ENCODE peak calls at places on chromosomes 4 and X, in ten cellular contexts. One of them, this sample, is unnamed.
A peak's percentile ranks its signal among the peaks of the same experiment; 100 is the strongest.

GRCh38 chr4:76407440-76408119 is 13.4 kb downstream of the CCDC158 start:
- DNase-seq in WTC11: no peak
- DNase-seq in C1 segment of cervical spinal cord: no peak
- DNase-seq in progenitor cell of endocrine pancreas: no peak
- DNase-seq in skeletal muscle cell: no peak
- DNase-seq in HepG2: no peak
- DNase-seq in cardiac septum: no peak
- DNase-seq in mammary epithelial cell: peak; percentile 59
- DNase-seq in mucosa of gallbladder: no peak
- DNase-seq in BE2C: no peak
- DNase-seq in this sample: no peak

GRCh38 chrX:111447298-111447697 is 35.3 kb upstream of the DCX start:
- DNase-seq in BE2C: peak; percentile 65
- DNase-seq in mammary epithelial cell: no peak
- DNase-seq in WTC11: peak; percentile 41
- DNase-seq in skeletal muscle cell: no peak
- DNase-seq in C1 segment of cervical spinal cord: no peak
- DNase-seq in cardiac septum: no peak
- DNase-seq in HepG2: peak; percentile 2
- DNase-seq in progenitor cell of endocrine pancreas: peak; percentile 9
- DNase-seq in mucosa of gallbladder: peak; percentile 16
- DNase-seq in this sample: no peak

GRCh38 chr4:23455482-23455881 is 434.4 kb downstream of the PPARGC1A start:
- DNase-seq in cardiac septum: no peak
- DNase-seq in HepG2: peak; percentile 1
- DNase-seq in progenitor cell of endocrine pancreas: no peak
- DNase-seq in WTC11: peak; percentile 24
- DNase-seq in C1 segment of cervical spinal cord: no peak
- DNase-seq in mucosa of gallbladder: peak; percentile 16
- DNase-seq in mammary epithelial cell: no peak
- DNase-seq in BE2C: no peak
- DNase-seq in skeletal muscle cell: no peak
- DNase-seq in this sample: no peak

GRCh38 chr4:182764137-182764536 is 153.0 kb downstream of the DCTD start:
- DNase-seq in cardiac septum: no peak
- DNase-seq in HepG2: no peak
- DNase-seq in skeletal muscle cell: no peak
- DNase-seq in C1 segment of cervical spinal cord: no peak
- DNase-seq in progenitor cell of endocrine pancreas: no peak
- DNase-seq in BE2C: no peak
- DNase-seq in mammary epithelial cell: no peak
- DNase-seq in WTC11: no peak
- DNase-seq in mucosa of gallbladder: no peak
- DNase-seq in this sample: no peak

GRCh38 chr4:173013232-173013932 is 155.2 kb upstream of the GALNT7 start:
- DNase-seq in C1 segment of cervical spinal cord: peak; percentile 19
- DNase-seq in BE2C: peak; percentile 31
- DNase-seq in progenitor cell of endocrine pancreas: peak; percentile 54
- DNase-seq in cardiac septum: no peak
- DNase-seq in WTC11: peak; percentile 66
- DNase-seq in HepG2: peak; percentile 21
- DNase-seq in mucosa of gallbladder: peak; percentile 42
- DNase-seq in mammary epithelial cell: no peak
- DNase-seq in skeletal muscle cell: no peak
- DNase-seq in this sample: peak; percentile 32

GRCh38 chrX:6852869-6853268 is 294.6 kb upstream of the STS start:
- DNase-seq in mucosa of gallbladder: no peak
- DNase-seq in mammary epithelial cell: peak; percentile 68
- DNase-seq in skeletal muscle cell: no peak
- DNase-seq in HepG2: no peak
- DNase-seq in cardiac septum: no peak
- DNase-seq in BE2C: no peak
- DNase-seq in C1 segment of cervical spinal cord: no peak
- DNase-seq in WTC11: no peak
- DNase-seq in progenitor cell of endocrine pancreas: no peak
- DNase-seq in this sample: no peak

GRCh38 chrX:30668581-30668980 is 15.4 kb downstream of the GK start:
- DNase-seq in C1 segment of cervical spinal cord: no peak
- DNase-seq in mucosa of gallbladder: no peak
- DNase-seq in cardiac septum: no peak
- DNase-seq in skeletal muscle cell: no peak
- DNase-seq in BE2C: no peak
- DNase-seq in WTC11: no peak
- DNase-seq in progenitor cell of endocrine pancreas: no peak
- DNase-seq in mammary epithelial cell: no peak
- DNase-seq in HepG2: no peak
- DNase-seq in this sample: no peak

GRCh38 chr4:82802906-82803305 is 4.3 kb upstream of the SCD5 start:
- DNase-seq in mucosa of gallbladder: no peak
- DNase-seq in progenitor cell of endocrine pancreas: no peak
- DNase-seq in mammary epithelial cell: no peak
- DNase-seq in cardiac septum: no peak
- DNase-seq in C1 segment of cervical spinal cord: no peak
- DNase-seq in BE2C: no peak
- DNase-seq in WTC11: no peak
- DNase-seq in skeletal muscle cell: no peak
- DNase-seq in HepG2: no peak
- DNase-seq in this sample: no peak

GRCh38 chr4:91829531-91829930 is 474.2 kb upstream of the GRID2 start:
- DNase-seq in mucosa of gallbladder: no peak
- DNase-seq in BE2C: no peak
- DNase-seq in C1 segment of cervical spinal cord: no peak
- DNase-seq in WTC11: no peak
- DNase-seq in progenitor cell of endocrine pancreas: no peak
- DNase-seq in cardiac septum: no peak
- DNase-seq in mammary epithelial cell: peak; percentile 7
- DNase-seq in skeletal muscle cell: no peak
- DNase-seq in HepG2: no peak
- DNase-seq in this sample: no peak

GRCh38 chrX:2928583-2929434 is at the start of gene ARSD:
- DNase-seq in progenitor cell of endocrine pancreas: peak; percentile 86
- DNase-seq in skeletal muscle cell: peak; percentile 46
- DNase-seq in C1 segment of cervical spinal cord: peak; percentile 54
- DNase-seq in cardiac septum: peak; percentile 95
- DNase-seq in BE2C: peak; percentile 51
- DNase-seq in HepG2: peak; percentile 74
- DNase-seq in mucosa of gallbladder: peak; percentile 92
- DNase-seq in mammary epithelial cell: peak; percentile 86
- DNase-seq in WTC11: peak; percentile 87
- DNase-seq in this sample: peak; percentile 78

GRCh38 chr4:174494146-174494545 is 28.1 kb downstream of the HPGD start:
- DNase-seq in BE2C: no peak
- DNase-seq in mucosa of gallbladder: no peak
- DNase-seq in progenitor cell of endocrine pancreas: no peak
- DNase-seq in C1 segment of cervical spinal cord: no peak
- DNase-seq in WTC11: no peak
- DNase-seq in skeletal muscle cell: no peak
- DNase-seq in HepG2: no peak
- DNase-seq in mammary epithelial cell: no peak
- DNase-seq in cardiac septum: no peak
- DNase-seq in this sample: no peak

GRCh38 chr4:137474711-137475301 is 57.5 kb downstream of the PCDH18 start:
- DNase-seq in HepG2: no peak
- DNase-seq in cardiac septum: no peak
- DNase-seq in BE2C: peak; percentile 81
- DNase-seq in progenitor cell of endocrine pancreas: no peak
- DNase-seq in WTC11: no peak
- DNase-seq in mucosa of gallbladder: peak; percentile 25
- DNase-seq in C1 segment of cervical spinal cord: no peak
- DNase-seq in mammary epithelial cell: no peak
- DNase-seq in skeletal muscle cell: peak; percentile 50
- DNase-seq in this sample: no peak

GRCh38 chr4:147492761-147493160 is 11.9 kb downstream of the EDNRA start:
- DNase-seq in mucosa of gallbladder: peak; percentile 13
- DNase-seq in BE2C: no peak
- DNase-seq in progenitor cell of endocrine pancreas: no peak
- DNase-seq in cardiac septum: no peak
- DNase-seq in WTC11: no peak
- DNase-seq in C1 segment of cervical spinal cord: no peak
- DNase-seq in HepG2: no peak
- DNase-seq in mammary epithelial cell: no peak
- DNase-seq in skeletal muscle cell: peak; percentile 92
- DNase-seq in this sample: no peak

GRCh38 chr4:37631551-37631950 is 54.6 kb downstream of the RELL1 start:
- DNase-seq in mucosa of gallbladder: peak; percentile 44
- DNase-seq in cardiac septum: no peak
- DNase-seq in mammary epithelial cell: no peak
- DNase-seq in skeletal muscle cell: no peak
- DNase-seq in BE2C: no peak
- DNase-seq in progenitor cell of endocrine pancreas: no peak
- DNase-seq in WTC11: no peak
- DNase-seq in HepG2: no peak
- DNase-seq in C1 segment of cervical spinal cord: no peak
- DNase-seq in this sample: peak; percentile 40

GRCh38 chr4:39353478-39354177 is 12.5 kb downstream of the RFC1 start:
- DNase-seq in mucosa of gallbladder: no peak
- DNase-seq in C1 segment of cervical spinal cord: no peak
- DNase-seq in progenitor cell of endocrine pancreas: no peak
- DNase-seq in BE2C: no peak
- DNase-seq in skeletal muscle cell: no peak
- DNase-seq in mammary epithelial cell: peak; percentile 48
- DNase-seq in WTC11: no peak
- DNase-seq in HepG2: no peak
- DNase-seq in cardiac septum: no peak
- DNase-seq in this sample: no peak

GRCh38 chrX:115388879-115389278 is 99.4 kb downstream of the LUZP4 start:
- DNase-seq in skeletal muscle cell: no peak
- DNase-seq in progenitor cell of endocrine pancreas: no peak
- DNase-seq in WTC11: no peak
- DNase-seq in mucosa of gallbladder: no peak
- DNase-seq in mammary epithelial cell: no peak
- DNase-seq in BE2C: no peak
- DNase-seq in C1 segment of cervical spinal cord: no peak
- DNase-seq in cardiac septum: no peak
- DNase-seq in HepG2: no peak
- DNase-seq in this sample: no peak

GRCh38 chrX:38099688-38100087 is 93.3 kb downstream of the SYTL5 start:
- DNase-seq in mucosa of gallbladder: no peak
- DNase-seq in WTC11: no peak
- DNase-seq in HepG2: no peak
- DNase-seq in C1 segment of cervical spinal cord: no peak
- DNase-seq in skeletal muscle cell: no peak
- DNase-seq in BE2C: no peak
- DNase-seq in progenitor cell of endocrine pancreas: no peak
- DNase-seq in cardiac septum: no peak
- DNase-seq in mammary epithelial cell: no peak
- DNase-seq in this sample: no peak

GRCh38 chr4:186685744-186686143 is 37.9 kb downstream of the FAT1 start:
- DNase-seq in mammary epithelial cell: peak; percentile 72
- DNase-seq in mucosa of gallbladder: no peak
- DNase-seq in progenitor cell of endocrine pancreas: no peak
- DNase-seq in HepG2: peak; percentile 95
- DNase-seq in WTC11: no peak
- DNase-seq in cardiac septum: no peak
- DNase-seq in BE2C: no peak
- DNase-seq in skeletal muscle cell: peak; percentile 73
- DNase-seq in C1 segment of cervical spinal cord: no peak
- DNase-seq in this sample: no peak

GRCh38 chr4:1869530-1870327 is 1.5 kb upstream of the NSD2 start:
- DNase-seq in BE2C: no peak
- DNase-seq in HepG2: no peak
- DNase-seq in skeletal muscle cell: no peak
- DNase-seq in progenitor cell of endocrine pancreas: no peak
- DNase-seq in WTC11: no peak
- DNase-seq in mammary epithelial cell: no peak
- DNase-seq in cardiac septum: no peak
- DNase-seq in mucosa of gallbladder: no peak
- DNase-seq in C1 segment of cervical spinal cord: no peak
- DNase-seq in this sample: no peak

GRCh38 chr4:105140684-105141490 is 5.8 kb upstream of the TET2 start:
- DNase-seq in mucosa of gallbladder: no peak
- DNase-seq in HepG2: peak; percentile 54
- DNase-seq in progenitor cell of endocrine pancreas: no peak
- DNase-seq in cardiac septum: no peak
- DNase-seq in mammary epithelial cell: no peak
- DNase-seq in BE2C: peak; percentile 42
- DNase-seq in C1 segment of cervical spinal cord: peak; percentile 1
- DNase-seq in WTC11: no peak
- DNase-seq in skeletal muscle cell: no peak
- DNase-seq in this sample: no peak

GRCh38 chr4:101279377-101279871 is 67.9 kb downstream of the PPP3CA start:
- DNase-seq in C1 segment of cervical spinal cord: no peak
- DNase-seq in BE2C: peak; percentile 48
- DNase-seq in HepG2: no peak
- DNase-seq in progenitor cell of endocrine pancreas: no peak
- DNase-seq in mucosa of gallbladder: peak; percentile 59
- DNase-seq in WTC11: no peak
- DNase-seq in mammary epithelial cell: no peak
- DNase-seq in cardiac septum: no peak
- DNase-seq in skeletal muscle cell: peak; percentile 94
- DNase-seq in this sample: no peak

GRCh38 chr4:38308728-38309315 is 348.6 kb downstream of the PTTG2 start:
- DNase-seq in HepG2: no peak
- DNase-seq in mucosa of gallbladder: no peak
- DNase-seq in cardiac septum: no peak
- DNase-seq in skeletal muscle cell: no peak
- DNase-seq in C1 segment of cervical spinal cord: no peak
- DNase-seq in BE2C: no peak
- DNase-seq in mammary epithelial cell: peak; percentile 69
- DNase-seq in progenitor cell of endocrine pancreas: no peak
- DNase-seq in WTC11: no peak
- DNase-seq in this sample: no peak

GRCh38 chrX:103442536-103442901 is 66.2 kb downstream of the BEX3 start:
- DNase-seq in HepG2: no peak
- DNase-seq in progenitor cell of endocrine pancreas: no peak
- DNase-seq in skeletal muscle cell: peak; percentile 43
- DNase-seq in mammary epithelial cell: peak; percentile 82
- DNase-seq in BE2C: no peak
- DNase-seq in cardiac septum: no peak
- DNase-seq in WTC11: no peak
- DNase-seq in C1 segment of cervical spinal cord: no peak
- DNase-seq in mucosa of gallbladder: no peak
- DNase-seq in this sample: no peak

GRCh38 chr4:41145571-41146078 is 68.7 kb downstream of the APBB2 start:
- DNase-seq in WTC11: no peak
- DNase-seq in BE2C: no peak
- DNase-seq in mammary epithelial cell: peak; percentile 48
- DNase-seq in progenitor cell of endocrine pancreas: no peak
- DNase-seq in cardiac septum: no peak
- DNase-seq in mucosa of gallbladder: no peak
- DNase-seq in HepG2: peak; percentile 61
- DNase-seq in C1 segment of cervical spinal cord: peak; percentile 27
- DNase-seq in skeletal muscle cell: no peak
- DNase-seq in this sample: no peak

GRCh38 chrX:41421071-41421729 is 25.9 kb upstream of the NYX start:
- DNase-seq in HepG2: no peak
- DNase-seq in WTC11: no peak
- DNase-seq in progenitor cell of endocrine pancreas: no peak
- DNase-seq in mammary epithelial cell: peak; percentile 33
- DNase-seq in C1 segment of cervical spinal cord: no peak
- DNase-seq in skeletal muscle cell: no peak
- DNase-seq in BE2C: no peak
- DNase-seq in mucosa of gallbladder: no peak
- DNase-seq in cardiac septum: no peak
- DNase-seq in this sample: peak; percentile 21

GRCh38 chr4:94177822-94178221 is 29.8 kb upstream of the SMARCAD1 start:
- DNase-seq in cardiac septum: no peak
- DNase-seq in BE2C: no peak
- DNase-seq in progenitor cell of endocrine pancreas: no peak
- DNase-seq in HepG2: no peak
- DNase-seq in mammary epithelial cell: no peak
- DNase-seq in skeletal muscle cell: no peak
- DNase-seq in C1 segment of cervical spinal cord: no peak
- DNase-seq in WTC11: no peak
- DNase-seq in mucosa of gallbladder: no peak
- DNase-seq in this sample: no peak

GRCh38 chr4:135575041-135575440 is 1373.5 kb upstream of the PABPC4L start:
- DNase-seq in C1 segment of cervical spinal cord: no peak
- DNase-seq in WTC11: no peak
- DNase-seq in mucosa of gallbladder: no peak
- DNase-seq in mammary epithelial cell: no peak
- DNase-seq in progenitor cell of endocrine pancreas: no peak
- DNase-seq in cardiac septum: no peak
- DNase-seq in BE2C: no peak
- DNase-seq in skeletal muscle cell: no peak
- DNase-seq in HepG2: no peak
- DNase-seq in this sample: no peak